ENCODE peak calls at places on chromosomes 7 and 10, in six cellular contexts. Q is neural progenitor cell; S is CD4-positive, alpha-beta memory T cell; T is Peyer's patch; N is fibroblast of lung; C is tibial nerve. V is an unnamed sample.

GRCh38 chr10:78408671-78409472 is 375.2 kb downstream of the RPS24 start:
- DNase-seq in Q (peak), S (no peak), T (no peak), N (peak), C (peak), V (no peak)

GRCh38 chr10:124677871-124678565 is 66.2 kb downstream of the FAM53B start:
- DNase-seq in Q (no peak), S (no peak), T (no peak), N (peak), C (no peak), V (no peak)

GRCh38 chr10:114306116-114306973 is 67.3 kb downstream of the VWA2 start:
- DNase-seq in Q (no peak), S (no peak), T (no peak), N (peak), C (no peak), V (no peak)

GRCh38 chr7:74015670-74016069 is 12.3 kb upstream of the ELN start:
- DNase-seq in Q (no peak), S (no peak), T (no peak), N (no peak), C (no peak), V (no peak)

GRCh38 chr10:97549587-97550322 is 22.8 kb upstream of the ANKRD2 start:
- DNase-seq in Q (peak), S (no peak), T (no peak), N (no peak), C (no peak), V (no peak)

GRCh38 chr10:17229967-17230682 is 2.1 kb downstream of the VIM start:
- DNase-seq in Q (peak), S (peak), T (peak), N (peak), C (peak), V (peak)

GRCh38 chr10:129472696-129473555 is 5.9 kb downstream of the MGMT start:
- DNase-seq in Q (no peak), S (no peak), T (peak), N (no peak), C (no peak), V (no peak)

GRCh38 chr7:5296627-5297226 is 14.0 kb downstream of the SLC29A4 start:
- DNase-seq in Q (peak), S (peak), T (peak), N (no peak), C (no peak), V (no peak)

GRCh38 chr10:120414946-120415345 is 42.1 kb upstream of the PLPP4 start:
- DNase-seq in Q (no peak), S (no peak), T (no peak), N (no peak), C (no peak), V (no peak)

GRCh38 chr7:90816511-90817142 is 220.5 kb downstream of the CDK14 start:
- DNase-seq in Q (no peak), S (no peak), T (no peak), N (peak), C (no peak), V (no peak)

GRCh38 chr7:108322899-108323298 is 133.3 kb downstream of the NRCAM start:
- DNase-seq in Q (no peak), S (no peak), T (no peak), N (no peak), C (no peak), V (no peak)

GRCh38 chr10:107653832-107654287 is 489.4 kb upstream of the SORCS1 start:
- DNase-seq in Q (no peak), S (no peak), T (no peak), N (peak), C (peak), V (no peak)

GRCh38 chr10:119759832-119760231 is 34.0 kb downstream of the INPP5F start:
- DNase-seq in Q (no peak), S (no peak), T (no peak), N (no peak), C (no peak), V (no peak)

GRCh38 chr10:62735464-62736188 is 68.9 kb upstream of the ADO start:
- DNase-seq in Q (no peak), S (peak), T (no peak), N (peak), C (no peak), V (no peak)

GRCh38 chr10:43117031-43117776 is 21.0 kb upstream of the CSGALNACT2 start:
- DNase-seq in Q (no peak), S (no peak), T (no peak), N (no peak), C (no peak), V (no peak)

GRCh38 chr7:391411-391951 is 101.5 kb downstream of the FOXL3 start:
- DNase-seq in Q (no peak), S (no peak), T (no peak), N (no peak), C (no peak), V (no peak)

GRCh38 chr7:67947651-67948050 is 951.0 kb downstream of the TYW1 start:
- DNase-seq in Q (no peak), S (no peak), T (no peak), N (no peak), C (no peak), V (no peak)

GRCh38 chr10:80159166-80159888 is 26.8 kb downstream of the PLAC9 start:
- DNase-seq in Q (no peak), S (no peak), T (no peak), N (no peak), C (no peak), V (no peak)

GRCh38 chr10:69497235-69497561 is 45.9 kb downstream of the TSPAN15 start:
- DNase-seq in Q (no peak), S (no peak), T (no peak), N (no peak), C (no peak), V (no peak)

GRCh38 chr10:53477313-53477675 is 704.7 kb upstream of the MBL2 start:
- DNase-seq in Q (no peak), S (no peak), T (no peak), N (no peak), C (no peak), V (no peak)

GRCh38 chr10:53476650-53477312 is 704.2 kb upstream of the MBL2 start:
- DNase-seq in Q (no peak), S (no peak), T (no peak), N (no peak), C (no peak), V (no peak)

GRCh38 chr10:53479365-53479764 is 706.8 kb upstream of the MBL2 start:
- DNase-seq in Q (peak), S (no peak), T (no peak), N (no peak), C (no peak), V (no peak)
- H3K4me3 ChIP-seq in Q (no peak), S (no peak), T (no peak), N (no peak), C (no peak), V (no peak)

GRCh38 chr10:104123397-104123796 is 1.4 kb downstream of the SFR1 start:
- DNase-seq in Q (no peak), S (no peak), T (no peak), N (peak), C (no peak), V (no peak)
- H3K4me3 ChIP-seq in Q (peak), S (no peak), T (no peak), N (no peak), C (no peak), V (no peak)

GRCh38 chr7:45890125-45890901 is 2.0 kb downstream of the IGFBP1 start:
- DNase-seq in Q (no peak), S (no peak), T (no peak), N (no peak), C (no peak), V (no peak)

GRCh38 chr7:45888993-45889366 is 692 bp downstream of the IGFBP1 start:
- DNase-seq in Q (no peak), S (no peak), T (no peak), N (no peak), C (no peak), V (no peak)

GRCh38 chr7:45889367-45890067 is 1.2 kb downstream of the IGFBP1 start:
- DNase-seq in Q (no peak), S (no peak), T (no peak), N (no peak), C (no peak), V (no peak)

GRCh38 chr7:45886931-45887667 is 1.2 kb upstream of the IGFBP1 start:
- DNase-seq in Q (no peak), S (no peak), T (no peak), N (no peak), C (no peak), V (no peak)

GRCh38 chr7:45888185-45888992 is at the start of gene IGFBP1:
- DNase-seq in Q (peak), S (no peak), T (no peak), N (no peak), C (no peak), V (no peak)
- H3K4me3 ChIP-seq in Q (peak), S (no peak), T (peak), N (peak), C (no peak), V (no peak)

DNA sequence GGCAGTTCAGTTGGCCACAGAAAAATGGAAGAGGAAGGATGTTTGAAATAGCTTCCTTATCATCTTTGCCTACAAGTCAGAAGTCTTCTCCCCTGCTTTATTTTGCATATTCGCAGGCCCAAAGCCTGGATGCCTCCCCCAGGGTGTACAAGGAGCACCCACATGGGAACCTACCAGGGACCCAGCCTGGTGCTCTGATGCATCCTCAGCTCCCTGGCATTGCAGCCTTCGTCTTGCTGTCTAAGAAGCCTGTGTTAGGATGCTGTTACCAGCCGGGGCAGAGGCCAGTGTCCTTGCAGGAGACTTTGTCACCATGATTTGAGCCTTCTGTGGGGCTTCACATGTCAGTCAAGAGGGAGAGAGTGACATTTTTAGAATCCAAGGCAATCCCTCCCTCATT is 27.0 kb upstream of the GPR26 start:
- DNase-seq in Q (no peak), S (no peak), T (no peak), N (no peak), C (no peak), V (no peak)
- H3K4me3 ChIP-seq in Q (no peak), S (no peak), T (no peak), N (no peak), C (no peak), V (no peak)

GRCh38 chr10:28678687-28679457 is 1.6 kb downstream of the BAMBI start:
- DNase-seq in Q (peak), S (no peak), T (no peak), N (peak), C (no peak), V (no peak)

GRCh38 chr10:28676297-28676967 is 889 bp upstream of the BAMBI start:
- DNase-seq in Q (peak), S (no peak), T (no peak), N (no peak), C (no peak), V (no peak)

GRCh38 chr10:28677889-28678686 is 767 bp downstream of the BAMBI start:
- DNase-seq in Q (peak), S (no peak), T (no peak), N (peak), C (no peak), V (no peak)

GRCh38 chr10:28674782-28675181 is 2.5 kb upstream of the BAMBI start:
- DNase-seq in Q (peak), S (no peak), T (no peak), N (no peak), C (no peak), V (no peak)

GRCh38 chr10:28676968-28677888 is at the start of gene BAMBI:
- DNase-seq in Q (peak), S (peak), T (peak), N (peak), C (peak), V (peak)
- H3K4me3 ChIP-seq in Q (peak), S (peak), T (peak), N (peak), C (peak), V (peak)

DNA sequence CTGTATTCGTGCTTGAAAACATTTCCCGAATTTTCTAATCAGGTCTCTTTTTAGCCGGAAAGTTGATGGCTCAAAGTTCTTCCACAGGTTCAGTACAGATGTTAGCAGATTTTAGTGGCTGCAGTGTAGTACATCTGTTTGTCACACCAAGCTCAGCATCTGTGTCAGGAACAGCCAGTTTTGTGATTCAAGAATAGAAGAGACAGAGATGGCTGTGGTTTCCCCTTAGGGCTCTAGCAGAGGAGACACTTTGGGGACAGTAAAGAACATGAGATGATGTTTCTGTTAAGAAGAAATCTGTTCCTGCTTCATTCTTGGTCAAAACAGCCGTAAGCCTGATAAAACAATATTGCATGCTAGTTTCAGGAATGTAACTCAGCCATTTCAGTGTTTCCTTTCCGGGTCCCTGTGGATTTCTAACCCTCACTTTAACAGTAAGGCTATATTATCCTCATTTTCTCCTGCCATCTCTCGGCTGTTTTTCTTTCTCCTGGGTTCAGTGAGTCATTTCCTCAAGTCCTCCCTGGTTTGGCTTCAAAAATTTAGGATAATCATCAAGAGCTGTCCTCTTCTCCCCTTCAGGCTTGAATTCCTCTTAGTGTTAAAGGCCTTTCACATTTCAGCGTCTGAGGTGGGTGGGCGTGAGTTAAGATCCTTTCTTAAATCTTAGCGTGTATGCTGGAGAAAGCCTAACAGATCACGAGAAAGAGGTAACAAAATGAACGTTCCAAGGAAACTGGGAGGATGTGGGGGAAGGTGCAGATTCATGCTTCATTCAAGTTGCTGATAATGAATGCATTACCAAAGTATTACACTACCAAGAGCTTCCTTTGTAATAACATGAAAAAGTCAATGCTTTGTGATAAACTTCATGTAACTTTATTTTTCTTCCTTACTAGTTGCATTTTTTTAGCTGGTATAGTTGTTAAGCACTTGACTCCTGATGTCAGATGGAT is 37.1 kb upstream of the BICC1 start:
- DNase-seq in Q (no peak), S (no peak), T (no peak), N (peak), C (no peak), V (no peak)
- H3K4me3 ChIP-seq in Q (no peak), S (no peak), T (no peak), N (peak), C (no peak), V (no peak)

GRCh38 chr7:2803755-2804154 is 40.4 kb downstream of the GNA12 start:
- DNase-seq in Q (no peak), S (no peak), T (no peak), N (no peak), C (no peak), V (no peak)
- H3K4me3 ChIP-seq in Q (no peak), S (no peak), T (no peak), N (no peak), C (no peak), V (no peak)

DNA sequence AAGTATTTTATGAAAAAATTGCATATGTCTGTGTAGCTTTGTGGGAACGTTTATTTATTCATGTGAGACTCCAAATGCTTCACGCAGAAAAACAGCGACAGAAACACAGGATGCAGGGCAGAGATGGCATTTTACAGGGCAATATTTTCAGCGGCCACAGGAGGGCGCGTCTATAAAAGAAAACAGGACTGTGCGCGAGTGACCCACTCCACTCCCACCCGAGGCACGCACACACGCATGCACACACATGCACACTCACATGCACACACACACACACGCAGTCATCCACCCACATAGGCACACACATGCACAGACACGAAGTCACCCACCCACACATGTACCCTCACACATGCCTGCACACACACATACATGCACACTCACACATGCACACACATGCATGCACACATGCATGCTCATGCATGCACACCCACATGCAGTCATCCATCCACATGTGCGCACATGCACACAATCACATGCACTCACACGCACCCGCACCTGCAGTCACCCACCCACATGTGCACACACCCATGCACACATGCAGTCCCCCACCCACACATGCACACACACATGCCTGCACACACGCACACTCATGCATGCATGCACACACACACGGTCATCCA is 96.3 kb downstream of the DNAJB6 start:
- DNase-seq in Q (peak), S (no peak), T (peak), N (peak), C (peak), V (no peak)
- H3K4me3 ChIP-seq in Q (peak), S (no peak), T (peak), N (peak), C (no peak), V (no peak)

V was measured in esophagus squamous epithelium.